ENCODE peak calls at places on chromosomes 11 and 22, in seven cellular contexts. D is HCT116, B is HepG2, Y is H1, C is GM12878, F is SK-N-SH, L is K562. Q is an unnamed sample.

GRCh38 chr22:46022881-46023512 is 46.0 kb upstream of the WNT7B start:
- DNase-seq in D (no peak), B (no peak), Y (no peak), C (no peak), F (no peak), L (no peak), Q (no peak)

GRCh38 chr22:48745842-48746788 is 1081.6 kb downstream of the BRD1 start:
- DNase-seq in D (no peak), B (no peak), Y (peak; percentile 44), C (no peak), F (no peak), L (no peak), Q (no peak)

GRCh38 chr11:109971184-109971523 is 122.0 kb upstream of the ZC3H12C start:
- DNase-seq in D (no peak), B (no peak), Y (no peak), C (no peak), F (no peak), L (no peak), Q (no peak)

GRCh38 chr22:31625661-31626426 is 36.2 kb downstream of the PISD start:
- DNase-seq in D (no peak), B (no peak), Y (peak; percentile 84), C (no peak), F (no peak), L (peak; percentile 59), Q (no peak)

GRCh38 chr11:2314525-2315394 is 12.9 kb downstream of the TSPAN32 start:
- DNase-seq in D (no peak), B (no peak), Y (no peak), C (no peak), F (peak; percentile 95), L (peak; percentile 46), Q (no peak)

GRCh38 chr11:109527496-109527895 is 105.5 kb downstream of the C11orf87 start:
- DNase-seq in D (no peak), B (no peak), Y (no peak), C (no peak), F (no peak), L (no peak), Q (no peak)

GRCh38 chr11:85965202-85965601 is 103.7 kb downstream of the PICALM start:
- DNase-seq in D (no peak), B (no peak), Y (no peak), C (no peak), F (no peak), L (no peak), Q (no peak)

GRCh38 chr11:25981998-25982397 is 349.9 kb upstream of the ANO3 start:
- DNase-seq in D (no peak), B (peak; percentile 53), Y (no peak), C (peak; percentile 46), F (peak; percentile 30), L (no peak), Q (peak; percentile 80)

GRCh38 chr22:39707351-39707750 is 136.8 kb downstream of the CACNA1I start:
- DNase-seq in D (no peak), B (no peak), Y (no peak), C (no peak), F (no peak), L (no peak), Q (no peak)

GRCh38 chr22:37486224-37486845 is at the start of gene MFNG:
- DNase-seq in D (no peak), B (peak; percentile 64), Y (peak; percentile 83), C (peak; percentile 26), F (peak; percentile 91), L (peak; percentile 87), Q (peak; percentile 69)

GRCh38 chr11:27234043-27234668 is 128.9 kb downstream of the CCDC34 start:
- DNase-seq in D (no peak), B (peak; percentile 82), Y (no peak), C (peak; percentile 91), F (no peak), L (no peak), Q (no peak)

GRCh38 chr22:43537019-43537585 is 125.3 kb downstream of the MPPED1 start:
- DNase-seq in D (no peak), B (peak; percentile 22), Y (no peak), C (no peak), F (no peak), L (peak; percentile 24), Q (peak; percentile 11)

GRCh38 chr11:59172345-59173079 is 580 bp downstream of the DTX4 start:
- DNase-seq in D (no peak), B (peak; percentile 10), Y (peak; percentile 72), C (peak; percentile 60), F (peak; percentile 63), L (peak; percentile 37), Q (no peak)

DNA sequence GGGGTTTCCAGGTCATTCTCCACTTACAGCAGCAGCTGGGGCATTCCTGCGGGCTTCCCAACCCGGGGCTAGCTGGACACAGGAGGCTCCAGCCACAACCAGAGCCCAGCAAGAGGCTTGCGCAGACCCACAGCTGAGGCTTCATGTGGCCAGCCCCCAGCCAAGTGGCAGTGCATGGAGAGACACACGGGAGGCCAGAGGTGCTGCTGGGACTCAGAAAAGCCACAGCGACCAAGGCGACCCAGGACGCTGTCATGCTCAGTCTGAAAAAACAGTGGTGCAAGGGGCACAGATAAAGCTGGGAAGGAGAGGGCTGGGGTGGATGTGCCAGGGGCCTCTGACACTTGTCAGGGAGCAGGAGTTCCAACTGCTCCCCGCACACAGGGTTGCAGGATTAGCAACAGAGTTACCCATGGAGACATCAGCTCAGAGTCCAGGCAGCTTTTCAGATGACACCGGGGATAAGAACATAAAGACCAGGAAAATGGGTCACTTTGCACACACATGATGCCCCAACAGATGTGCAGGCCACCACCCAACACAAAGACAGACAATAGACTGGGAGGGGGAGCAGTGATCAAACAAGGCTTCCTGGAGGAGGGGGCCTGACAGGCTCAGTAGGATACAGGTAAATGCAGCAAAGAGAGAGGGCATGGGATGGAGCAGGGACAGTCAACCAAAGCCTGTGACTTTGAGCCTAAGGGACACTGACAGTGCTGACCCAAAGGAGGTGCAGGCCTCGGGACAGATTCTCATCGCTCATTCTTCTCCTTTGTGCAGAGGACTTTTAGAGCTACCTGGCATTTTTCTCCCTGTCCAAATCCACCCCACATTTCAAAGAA is 6.9 kb upstream of the NEAT1 start:
- DNase-seq in D (no peak), B (peak; percentile 65), Y (no peak), C (no peak), F (peak; percentile 37), L (no peak), Q (no peak)
- TF ChIP-seq JUND in D (no peak), B (no peak), Y (no peak), C (no peak), F (no peak), L (no peak), Q (no peak)

DNA sequence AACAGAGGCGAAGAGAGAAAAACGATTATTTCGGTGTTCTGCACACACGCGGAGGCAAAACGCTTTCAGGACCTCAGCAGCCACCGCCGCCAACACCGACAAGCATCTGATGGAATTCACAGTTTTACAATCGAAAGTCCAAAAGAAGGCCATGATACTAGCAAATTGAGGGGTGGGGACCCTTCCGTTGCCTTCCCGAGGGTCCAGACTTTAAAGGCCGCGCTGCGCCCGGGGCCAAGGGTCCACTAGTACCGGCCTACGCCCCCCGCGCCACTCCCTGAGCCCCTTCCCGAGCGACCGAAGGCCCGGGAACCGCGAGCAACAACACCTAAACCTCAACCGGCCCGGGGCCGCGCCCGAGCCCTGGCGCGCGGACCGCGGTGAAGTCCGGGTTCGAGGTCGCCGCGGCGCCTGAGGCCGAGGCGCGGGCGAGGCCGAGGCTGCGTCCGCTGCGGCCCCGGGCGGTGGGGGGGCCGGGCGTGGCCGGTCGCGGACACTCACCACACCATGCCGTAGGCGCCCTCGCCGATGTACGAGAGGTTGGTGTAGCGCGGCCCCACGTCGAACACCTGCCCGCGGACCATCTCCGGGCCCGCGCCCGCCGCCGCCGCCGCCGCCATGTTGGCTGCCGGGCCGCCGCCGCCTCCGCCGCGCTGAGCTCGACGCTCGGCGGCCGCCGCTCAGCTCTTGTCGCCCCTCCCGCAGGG is 471 bp downstream of the MAPK1 start:
- DNase-seq in D (no peak), B (no peak), Y (peak; percentile 61), C (no peak), F (no peak), L (peak; percentile 98), Q (no peak)
- TF ChIP-seq JUND in D (no peak), B (no peak), Y (no peak), C (no peak), F (no peak), L (no peak), Q (no peak)

GRCh38 chr22:27545071-27545470 is 256.5 kb downstream of the MN1 start:
- DNase-seq in D (no peak), B (no peak), Y (no peak), C (no peak), F (no peak), L (no peak), Q (no peak)

GRCh38 chr22:27541831-27542230 is 259.7 kb downstream of the MN1 start:
- DNase-seq in D (no peak), B (no peak), Y (no peak), C (no peak), F (no peak), L (no peak), Q (no peak)

GRCh38 chr22:27542602-27543001 is 259.0 kb downstream of the MN1 start:
- DNase-seq in D (no peak), B (no peak), Y (no peak), C (no peak), F (no peak), L (no peak), Q (no peak)

GRCh38 chr22:27543460-27543859 is 258.1 kb downstream of the MN1 start:
- DNase-seq in D (no peak), B (no peak), Y (no peak), C (no peak), F (no peak), L (no peak), Q (no peak)

GRCh38 chr22:27546157-27546556 is 255.4 kb downstream of the MN1 start:
- DNase-seq in D (no peak), B (no peak), Y (no peak), C (no peak), F (no peak), L (no peak), Q (no peak)
- TF ChIP-seq JUND in D (no peak), B (no peak), Y (no peak), C (no peak), F (no peak), L (no peak), Q (no peak)

GRCh38 chr22:44535362-44536095 is 37.5 kb upstream of the RTL6 start:
- DNase-seq in D (no peak), B (no peak), Y (no peak), C (no peak), F (no peak), L (no peak), Q (no peak)

GRCh38 chr22:44538071-44538470 is 40.0 kb upstream of the RTL6 start:
- DNase-seq in D (no peak), B (peak; percentile 3), Y (no peak), C (no peak), F (no peak), L (no peak), Q (no peak)

GRCh38 chr22:44538518-44539315 is 40.7 kb upstream of the RTL6 start:
- DNase-seq in D (no peak), B (no peak), Y (no peak), C (no peak), F (no peak), L (no peak), Q (no peak)

GRCh38 chr22:44536411-44536810 is 38.4 kb upstream of the RTL6 start:
- DNase-seq in D (no peak), B (no peak), Y (no peak), C (no peak), F (no peak), L (no peak), Q (no peak)

GRCh38 chr22:44537016-44537936 is 39.2 kb upstream of the RTL6 start:
- DNase-seq in D (no peak), B (no peak), Y (no peak), C (no peak), F (peak; percentile 57), L (no peak), Q (no peak)
- TF ChIP-seq JUND in D (no peak), B (no peak), Y (no peak), C (no peak), F (no peak), L (no peak), Q (no peak)

Q was measured in T47D.